ENCODE peak calls at places on chromosomes 16 and 17, in six cellular contexts. Y is tibial nerve, R is SK-N-SH, H is A549, I is transverse colon, W is stomach. M is an unnamed sample.

GRCh38 chr16:23575834-23576233 is 18.3 kb downstream of the UBFD1 start:
- DNase-seq in Y (no peak), R (no peak), H (no peak), I (no peak), W (no peak), M (no peak)

GRCh38 chr16:66508261-66508913 is 41.5 kb downstream of the TK2 start:
- DNase-seq in Y (no peak), R (no peak), H (peak), I (no peak), W (peak), M (no peak)

GRCh38 chr16:58855291-58855823 is 121.2 kb upstream of the GOT2 start:
- DNase-seq in Y (no peak), R (no peak), H (no peak), I (no peak), W (no peak), M (no peak)

GRCh38 chr17:43846221-43846712 is 709 bp upstream of the CD300LG start:
- DNase-seq in Y (peak), R (peak), H (peak), I (peak), W (peak), M (peak)

GRCh38 chr17:35257080-35257701 is 14.3 kb downstream of the SLFN5 start:
- DNase-seq in Y (no peak), R (no peak), H (peak), I (peak), W (peak), M (no peak)

GRCh38 chr16:12171206-12171605 is 194.7 kb downstream of the SNX29 start:
- DNase-seq in Y (no peak), R (no peak), H (no peak), I (no peak), W (no peak), M (no peak)

GRCh38 chr17:57404073-57404472 is 147.8 kb downstream of the MSI2 start:
- DNase-seq in Y (no peak), R (peak), H (peak), I (no peak), W (no peak), M (no peak)

GRCh38 chr17:45398800-45399199 is 33.9 kb downstream of the ARHGAP27 start:
- DNase-seq in Y (no peak), R (no peak), H (no peak), I (no peak), W (no peak), M (no peak)

GRCh38 chr17:65690626-65691310 is 129.3 kb upstream of the AXIN2 start:
- DNase-seq in Y (no peak), R (no peak), H (no peak), I (no peak), W (no peak), M (no peak)

GRCh38 chr16:10982430-10983174 is 38.2 kb downstream of the CLEC16A start:
- DNase-seq in Y (no peak), R (no peak), H (no peak), I (no peak), W (no peak), M (no peak)

GRCh38 chr17:40540448-40540847 is 24.8 kb downstream of the CCR7 start:
- DNase-seq in Y (no peak), R (no peak), H (no peak), I (no peak), W (no peak), M (peak)

GRCh38 chr16:88700636-88701482 is 5.3 kb downstream of the RNF166 start:
- DNase-seq in Y (peak), R (no peak), H (no peak), I (peak), W (peak), M (peak)
- TF ChIP-seq EP300 in Y (peak), R (no peak), H (no peak), I (no peak), W (no peak), M (no peak)

DNA sequence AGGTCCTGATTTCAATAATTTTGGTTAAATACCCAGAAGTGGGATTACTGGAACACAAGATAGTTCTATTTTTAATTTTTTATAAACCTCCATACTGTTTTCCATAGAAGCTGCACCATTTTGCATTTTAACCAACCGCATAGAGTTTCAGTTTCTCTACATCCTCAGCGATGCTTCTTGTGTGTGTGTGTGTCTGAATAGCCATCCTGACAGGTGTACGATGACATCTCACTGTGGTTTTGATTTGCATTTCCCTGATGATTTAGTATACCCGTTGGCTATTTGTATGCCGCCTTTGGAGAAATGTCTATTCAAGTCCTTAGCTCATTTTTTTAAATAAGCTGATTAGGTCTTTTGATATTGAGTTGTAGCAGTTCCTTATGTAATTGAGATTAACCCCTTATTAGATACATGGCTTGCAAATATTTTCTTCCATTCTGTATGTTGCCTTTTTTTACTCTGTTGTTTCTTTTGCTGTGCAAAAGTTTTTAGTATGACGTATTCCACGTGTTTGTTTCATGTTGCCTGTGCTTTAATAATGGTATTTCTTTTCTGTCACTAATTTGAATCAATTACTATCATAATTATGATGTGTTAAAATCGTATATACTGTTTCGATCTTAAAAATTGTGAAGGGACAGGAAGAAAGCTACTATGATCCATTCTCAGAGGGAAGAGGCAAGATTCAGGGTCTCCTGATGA is 227.2 kb upstream of the MON1B start:
- DNase-seq in Y (no peak), R (no peak), H (no peak), I (no peak), W (no peak), M (no peak)
- TF ChIP-seq EP300 in Y (no peak), R (no peak), H (no peak), I (no peak), W (no peak), M (no peak)

GRCh38 chr17:21376835-21377690 is 906 bp downstream of the KCNJ12 start:
- DNase-seq in Y (no peak), R (peak), H (peak), I (no peak), W (peak), M (peak)
- TF ChIP-seq EP300 in Y (no peak), R (no peak), H (no peak), I (no peak), W (no peak), M (no peak)

DNA sequence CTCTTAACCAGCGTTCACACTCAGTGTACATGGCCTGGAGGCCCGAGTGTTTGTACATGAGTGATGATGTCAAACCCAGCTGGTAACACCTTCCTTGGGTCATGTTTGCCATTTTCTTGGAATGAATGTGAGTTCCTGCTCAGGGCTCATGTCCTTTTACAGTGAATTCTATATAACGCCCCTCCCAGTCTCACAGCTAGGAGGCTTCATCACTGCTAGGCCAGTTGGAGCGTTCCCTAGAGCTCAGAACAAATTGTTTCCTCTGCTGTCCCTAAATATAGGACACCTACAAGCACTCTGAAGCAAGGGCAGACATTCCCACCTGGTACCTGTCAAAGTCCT is 5.5 kb downstream of the TIMM22 start:
- DNase-seq in Y (no peak), R (no peak), H (no peak), I (no peak), W (no peak), M (no peak)
- TF ChIP-seq EP300 in Y (no peak), R (no peak), H (no peak), I (no peak), W (no peak), M (no peak)

DNA sequence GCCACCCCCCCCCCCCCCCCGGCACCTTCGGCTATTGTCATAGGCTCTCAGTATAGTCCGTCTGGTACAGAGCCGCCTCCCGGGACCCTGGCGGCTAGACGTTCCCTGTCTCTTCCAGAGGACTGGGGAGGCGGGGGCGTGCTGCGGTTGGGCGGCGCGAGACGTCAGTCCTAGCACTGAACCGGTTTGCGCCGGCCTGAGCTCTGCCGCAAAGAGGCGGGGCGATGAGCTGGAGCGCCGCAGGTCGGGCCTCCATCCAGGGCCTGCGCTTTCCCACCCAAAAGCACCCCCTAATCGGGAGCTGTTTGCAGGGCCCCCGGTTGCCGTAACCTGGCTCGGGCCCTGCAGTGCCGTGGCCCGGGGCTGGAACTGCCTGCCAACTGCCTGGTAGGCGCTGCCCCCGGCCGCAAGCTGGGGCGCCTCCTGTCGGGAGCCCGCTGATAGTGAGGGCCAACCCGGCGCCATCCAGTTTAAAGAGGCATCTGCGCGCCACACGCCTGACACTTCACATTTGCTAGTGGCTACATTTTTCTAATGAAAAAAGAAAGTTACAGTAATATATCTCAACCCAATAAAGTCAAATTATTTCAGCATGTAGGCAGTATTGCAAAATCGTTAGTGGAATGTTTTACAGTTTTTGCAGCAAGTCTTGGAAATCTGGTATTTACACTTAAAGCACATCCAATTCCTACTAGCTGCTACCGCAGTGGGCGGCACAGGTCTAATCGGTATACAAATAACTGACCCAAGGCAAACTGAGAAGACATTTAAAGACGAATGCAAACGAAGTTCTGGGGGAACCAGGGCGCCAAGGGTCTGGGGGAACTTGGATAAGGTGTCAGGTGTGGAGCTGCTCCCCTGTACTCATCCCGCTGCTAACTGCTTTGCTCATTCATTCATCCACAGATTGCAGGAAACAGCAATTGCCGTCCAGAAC is 753 bp upstream of the USP22 start:
- DNase-seq in Y (peak), R (no peak), H (peak), I (peak), W (peak), M (peak)
- TF ChIP-seq EP300 in Y (peak), R (no peak), H (no peak), I (no peak), W (no peak), M (no peak)

DNA sequence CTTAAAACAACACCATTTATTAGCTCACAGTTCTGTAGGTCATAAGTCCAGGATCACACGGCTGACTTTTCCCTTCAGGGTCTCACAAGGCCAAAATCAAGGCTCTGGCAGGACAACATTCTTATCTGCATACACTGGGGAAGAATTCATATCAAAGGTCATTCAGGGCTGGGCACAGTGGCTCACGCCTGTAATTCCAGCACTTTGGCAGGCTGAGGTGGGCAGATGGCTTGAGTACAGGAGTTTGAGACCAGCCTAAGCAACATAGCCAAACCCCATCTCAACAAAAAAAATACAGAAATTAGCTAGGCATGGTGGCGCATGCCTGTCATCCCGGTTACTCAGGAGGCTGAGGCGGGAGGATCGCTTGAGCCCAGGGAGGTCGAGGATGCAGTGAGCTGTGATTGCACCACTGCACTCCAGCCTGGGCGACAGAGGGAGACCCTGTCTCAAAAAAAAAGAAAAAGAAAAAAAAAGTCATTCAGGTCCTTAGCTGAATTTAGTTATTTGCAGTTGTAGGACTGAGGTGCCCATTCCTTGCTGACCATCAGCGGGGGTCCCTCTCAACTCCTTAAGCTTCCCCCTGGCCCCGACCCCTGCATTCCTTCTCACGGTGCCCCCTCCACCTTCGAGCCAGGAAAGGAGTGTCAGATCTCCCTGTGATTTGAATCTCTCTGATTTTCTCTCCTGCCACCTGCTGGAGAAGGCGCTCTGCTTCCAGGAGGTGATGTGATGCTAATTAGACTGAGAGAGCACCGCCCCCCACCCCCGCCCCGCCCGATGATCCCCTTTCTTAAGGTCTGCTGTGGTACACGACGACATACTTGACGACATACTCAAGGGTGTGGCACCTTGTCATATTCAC is 91.8 kb upstream of the CLEC18A start:
- DNase-seq in Y (no peak), R (peak), H (peak), I (peak), W (peak), M (no peak)
- TF ChIP-seq EP300 in Y (no peak), R (no peak), H (no peak), I (no peak), W (no peak), M (no peak)

DNA sequence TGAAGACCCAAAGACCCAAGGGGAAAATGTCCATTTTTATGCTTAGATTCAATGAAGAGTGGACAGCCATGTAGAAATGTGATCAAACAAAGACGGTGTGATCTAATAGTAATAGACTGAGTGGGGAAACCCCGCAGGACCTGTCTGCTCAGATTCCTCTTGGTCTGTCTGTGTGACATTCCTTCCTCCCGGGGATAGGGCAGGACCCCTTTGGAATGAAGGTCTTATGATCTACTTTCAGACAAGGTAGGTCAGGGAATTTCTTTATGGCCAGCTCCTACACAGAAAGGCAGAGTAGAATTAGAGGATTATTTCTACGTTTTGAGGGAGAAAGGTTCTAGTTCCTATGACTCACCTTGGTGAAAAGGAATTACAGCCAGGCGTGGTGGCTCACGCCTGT is 267.6 kb downstream of the STX8 start:
- DNase-seq in Y (no peak), R (no peak), H (no peak), I (no peak), W (no peak), M (no peak)
- TF ChIP-seq EP300 in Y (no peak), R (no peak), H (no peak), I (no peak), W (no peak), M (no peak)

DNA sequence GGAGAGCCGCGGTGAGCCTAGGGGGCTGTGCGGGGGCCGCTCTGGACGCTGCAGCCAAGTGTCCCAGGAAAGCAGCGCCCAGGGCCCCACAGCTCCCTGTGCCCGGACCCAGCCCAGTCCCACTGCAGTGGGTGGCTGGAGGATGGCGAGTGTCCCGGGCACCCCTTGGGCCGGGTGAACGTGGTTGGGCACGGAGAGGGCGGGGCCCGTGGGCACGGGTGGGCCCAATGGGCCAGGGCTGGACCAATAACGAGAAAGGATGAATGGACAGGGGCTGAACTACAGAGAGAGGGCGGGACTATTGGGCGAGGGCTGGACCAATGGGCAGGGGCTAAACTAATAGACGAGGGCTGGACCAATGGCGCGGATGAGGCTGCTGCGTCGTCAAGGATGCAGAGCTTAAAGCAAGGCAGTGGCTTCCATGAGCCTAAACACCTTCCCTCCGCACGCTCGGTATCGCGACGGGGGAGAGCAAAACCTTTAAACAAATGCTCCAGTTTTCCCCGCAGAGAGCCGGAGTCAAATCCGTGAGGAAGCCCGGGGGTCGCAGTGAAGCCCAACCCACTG is 472 bp upstream of the FLYWCH2 start:
- DNase-seq in Y (peak), R (peak), H (peak), I (peak), W (peak), M (peak)
- TF ChIP-seq EP300 in Y (peak), R (no peak), H (no peak), I (no peak), W (no peak), M (peak)

GRCh38 chr17:72603346-72604242 is 482.8 kb downstream of the SOX9 start:
- DNase-seq in Y (peak), R (no peak), H (no peak), I (no peak), W (no peak), M (no peak)

GRCh38 chr17:72604518-72604917 is 483.7 kb downstream of the SOX9 start:
- DNase-seq in Y (no peak), R (no peak), H (no peak), I (no peak), W (no peak), M (no peak)

GRCh38 chr17:72605543-72605942 is 484.7 kb downstream of the SOX9 start:
- DNase-seq in Y (no peak), R (no peak), H (no peak), I (no peak), W (no peak), M (no peak)

GRCh38 chr17:72600934-72601333 is 480.1 kb downstream of the SOX9 start:
- DNase-seq in Y (no peak), R (no peak), H (no peak), I (no peak), W (no peak), M (no peak)

DNA sequence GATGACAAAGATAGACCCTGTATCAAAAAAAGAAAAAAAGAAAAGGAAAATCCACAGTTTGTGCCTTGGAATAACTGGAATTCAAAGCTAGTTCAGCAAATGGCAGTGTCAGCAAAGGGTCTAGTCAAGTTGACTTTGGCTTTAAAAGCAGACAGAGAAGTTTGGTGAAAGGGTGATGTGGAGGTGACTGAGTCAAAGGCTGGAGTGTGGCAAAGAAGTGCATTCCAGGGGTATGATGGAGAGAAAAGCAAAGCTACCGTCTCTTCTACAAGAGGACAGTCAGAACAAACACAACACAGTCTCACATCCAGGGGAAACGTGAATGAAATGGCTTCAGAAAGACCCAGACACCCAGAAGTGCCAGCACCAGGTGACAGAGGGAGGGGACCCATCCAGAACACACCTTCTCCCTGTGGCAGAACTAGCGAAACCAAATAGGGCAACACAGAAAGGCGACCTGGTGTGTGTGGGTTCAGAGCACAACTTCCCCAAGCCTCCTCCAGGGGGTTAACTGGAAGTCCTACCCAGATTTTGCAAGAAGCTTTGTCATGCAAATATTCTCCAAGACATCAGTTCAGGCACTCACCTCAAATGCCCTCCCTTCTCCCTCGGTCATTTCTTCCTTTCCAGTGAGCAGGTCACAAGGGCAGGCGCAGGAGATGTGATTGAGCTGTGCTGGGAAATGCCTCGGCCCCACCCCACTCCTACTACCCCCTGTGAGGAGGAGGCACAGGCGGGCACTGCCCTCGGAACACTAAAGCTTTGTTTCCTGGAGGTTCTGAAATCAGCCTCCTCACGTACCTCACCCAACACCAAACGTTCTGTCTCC is 481.9 kb downstream of the SOX9 start:
- DNase-seq in Y (no peak), R (no peak), H (peak), I (peak), W (peak), M (no peak)
- TF ChIP-seq EP300 in Y (peak), R (no peak), H (peak), I (no peak), W (no peak), M (no peak)

M was measured in ovary.